ENCODE peak calls at places on chromosome 2, in four cellular contexts. One of them, this sample, is unnamed.

GRCh38 chr2:66888791-66889631 is 454.1 kb downstream of the MEIS1 start:
- DNase-seq in heart left ventricle: peak; percentile 10
- DNase-seq in Peyer's patch: no peak
- DNase-seq in body of pancreas: no peak
- DNase-seq in this sample: no peak

GRCh38 chr2:141957321-141957720 is 173.5 kb downstream of the LRP1B start:
- DNase-seq in Peyer's patch: no peak
- DNase-seq in body of pancreas: no peak
- DNase-seq in heart left ventricle: no peak
- DNase-seq in this sample: no peak

GRCh38 chr2:137964859-137965459 is 686 bp downstream of the HNMT start:
- DNase-seq in Peyer's patch: no peak
- DNase-seq in heart left ventricle: no peak
- DNase-seq in body of pancreas: no peak
- DNase-seq in this sample: no peak

GRCh38 chr2:141393214-141393545 is 737.6 kb downstream of the LRP1B start:
- DNase-seq in body of pancreas: no peak
- DNase-seq in Peyer's patch: no peak
- DNase-seq in heart left ventricle: no peak
- DNase-seq in this sample: no peak

GRCh38 chr2:66691199-66691975 is 256.5 kb downstream of the MEIS1 start:
- DNase-seq in Peyer's patch: no peak
- DNase-seq in body of pancreas: no peak
- DNase-seq in heart left ventricle: no peak
- DNase-seq in this sample: no peak

GRCh38 chr2:237923507-237924163 is 43.2 kb upstream of the UBE2F start:
- DNase-seq in heart left ventricle: peak; percentile 75
- DNase-seq in body of pancreas: peak; percentile 86
- DNase-seq in Peyer's patch: peak; percentile 53
- DNase-seq in this sample: peak; percentile 63

GRCh38 chr2:38581193-38582147 is 21.3 kb downstream of the HNRNPLL start:
- DNase-seq in body of pancreas: peak; percentile 47
- DNase-seq in heart left ventricle: peak; percentile 30
- DNase-seq in Peyer's patch: no peak
- DNase-seq in this sample: no peak

GRCh38 chr2:61257446-61257845 is 95.5 kb downstream of the C2orf74 start:
- DNase-seq in Peyer's patch: no peak
- DNase-seq in body of pancreas: no peak
- DNase-seq in heart left ventricle: no peak
- DNase-seq in this sample: no peak

GRCh38 chr2:188132385-188132784 is 159.3 kb upstream of the GULP1 start:
- DNase-seq in heart left ventricle: peak; percentile 43
- DNase-seq in body of pancreas: peak; percentile 24
- DNase-seq in Peyer's patch: no peak
- DNase-seq in this sample: no peak

GRCh38 chr2:60819155-60819862 is 62.1 kb upstream of the REL start:
- DNase-seq in Peyer's patch: peak; percentile 77
- DNase-seq in body of pancreas: peak; percentile 15
- DNase-seq in heart left ventricle: no peak
- DNase-seq in this sample: no peak

GRCh38 chr2:135175177-135175576 is 123.1 kb downstream of the RAB3GAP1 start:
- DNase-seq in body of pancreas: peak; percentile 74
- DNase-seq in heart left ventricle: no peak
- DNase-seq in Peyer's patch: no peak
- DNase-seq in this sample: no peak

GRCh38 chr2:123840614-123841013 is 184.5 kb upstream of the CNTNAP5 start:
- DNase-seq in body of pancreas: no peak
- DNase-seq in heart left ventricle: no peak
- DNase-seq in Peyer's patch: no peak
- DNase-seq in this sample: no peak

GRCh38 chr2:175025946-175026345 is 20.8 kb upstream of the CHN1 start:
- DNase-seq in heart left ventricle: no peak
- DNase-seq in Peyer's patch: no peak
- DNase-seq in body of pancreas: no peak
- DNase-seq in this sample: no peak

GRCh38 chr2:59066787-59067399 is 825.8 kb upstream of the FANCL start:
- DNase-seq in body of pancreas: no peak
- DNase-seq in heart left ventricle: no peak
- DNase-seq in Peyer's patch: no peak
- DNase-seq in this sample: no peak

GRCh38 chr2:149068996-149069888 is 30.7 kb downstream of the LYPD6B start:
- DNase-seq in body of pancreas: no peak
- DNase-seq in Peyer's patch: no peak
- DNase-seq in heart left ventricle: no peak
- DNase-seq in this sample: no peak

GRCh38 chr2:892892-893291 is 57.8 kb upstream of the SNTG2 start:
- DNase-seq in Peyer's patch: no peak
- DNase-seq in body of pancreas: no peak
- DNase-seq in heart left ventricle: no peak
- DNase-seq in this sample: peak; percentile 21

GRCh38 chr2:49772299-49772970 is 618.1 kb upstream of the FSHR start:
- DNase-seq in Peyer's patch: no peak
- DNase-seq in heart left ventricle: no peak
- DNase-seq in body of pancreas: no peak
- DNase-seq in this sample: no peak

GRCh38 chr2:179096090-179096489 is 46.2 kb upstream of the CCDC141 start:
- DNase-seq in heart left ventricle: no peak
- DNase-seq in body of pancreas: no peak
- DNase-seq in Peyer's patch: peak; percentile 62
- DNase-seq in this sample: no peak

GRCh38 chr2:235492850-235493344 is 946 bp upstream of the AGAP1 start:
- DNase-seq in Peyer's patch: no peak
- DNase-seq in heart left ventricle: no peak
- DNase-seq in body of pancreas: peak; percentile 18
- DNase-seq in this sample: no peak

GRCh38 chr2:231687133-231687852 is 21.0 kb upstream of the PTMA start:
- DNase-seq in Peyer's patch: peak; percentile 75
- DNase-seq in heart left ventricle: peak; percentile 62
- DNase-seq in body of pancreas: peak; percentile 73
- DNase-seq in this sample: peak; percentile 68

GRCh38 chr2:128545829-128546228 is 227.2 kb upstream of the HS6ST1 start:
- DNase-seq in body of pancreas: no peak
- DNase-seq in heart left ventricle: no peak
- DNase-seq in Peyer's patch: no peak
- DNase-seq in this sample: no peak

GRCh38 chr2:159744363-159744762 is 32.1 kb downstream of the MARCHF7 start:
- DNase-seq in heart left ventricle: no peak
- DNase-seq in Peyer's patch: no peak
- DNase-seq in body of pancreas: no peak
- DNase-seq in this sample: no peak

GRCh38 chr2:240933048-240933965 is 27.2 kb downstream of the CROCC2 start:
- DNase-seq in Peyer's patch: no peak
- DNase-seq in heart left ventricle: peak; percentile 5
- DNase-seq in body of pancreas: peak; percentile 4
- DNase-seq in this sample: no peak

GRCh38 chr2:232937278-232937906 is 67.3 kb downstream of the SNORC start:
- DNase-seq in body of pancreas: no peak
- DNase-seq in Peyer's patch: no peak
- DNase-seq in heart left ventricle: no peak
- DNase-seq in this sample: no peak

GRCh38 chr2:3326871-3327270 is 50.7 kb downstream of the EIPR1 start:
- DNase-seq in body of pancreas: no peak
- DNase-seq in heart left ventricle: no peak
- DNase-seq in Peyer's patch: no peak
- DNase-seq in this sample: no peak

GRCh38 chr2:16640867-16641266 is 24.8 kb downstream of the CYRIA start:
- DNase-seq in body of pancreas: no peak
- DNase-seq in Peyer's patch: no peak
- DNase-seq in heart left ventricle: peak; percentile 54
- DNase-seq in this sample: no peak

GRCh38 chr2:45353879-45354278 is 257.2 kb downstream of the SRBD1 start:
- DNase-seq in heart left ventricle: no peak
- DNase-seq in body of pancreas: no peak
- DNase-seq in Peyer's patch: no peak
- DNase-seq in this sample: no peak

GRCh38 chr2:237760506-237761502 is 37.8 kb upstream of the RBM44 start:
- DNase-seq in heart left ventricle: no peak
- DNase-seq in body of pancreas: no peak
- DNase-seq in Peyer's patch: no peak
- DNase-seq in this sample: no peak

GRCh38 chr2:122267947-122268346 is 512.5 kb downstream of the TSN start:
- DNase-seq in heart left ventricle: no peak
- DNase-seq in Peyer's patch: no peak
- DNase-seq in body of pancreas: no peak
- DNase-seq in this sample: no peak

GRCh38 chr2:224401641-224402342 is at the start of gene FAM124B:
- DNase-seq in heart left ventricle: peak; percentile 66
- DNase-seq in body of pancreas: peak; percentile 42
- DNase-seq in Peyer's patch: peak; percentile 29
- DNase-seq in this sample: peak; percentile 46

GRCh38 chr2:239590995-239591915 is 190.4 kb upstream of the HDAC4 start:
- DNase-seq in body of pancreas: peak; percentile 2
- DNase-seq in Peyer's patch: no peak
- DNase-seq in heart left ventricle: no peak
- DNase-seq in this sample: no peak

GRCh38 chr2:194319222-194319992 is 1337.6 kb upstream of the SLC39A10 start:
- DNase-seq in body of pancreas: no peak
- DNase-seq in heart left ventricle: no peak
- DNase-seq in Peyer's patch: no peak
- DNase-seq in this sample: no peak

GRCh38 chr2:88161446-88161845 is 8.7 kb upstream of the THNSL2 start:
- DNase-seq in Peyer's patch: no peak
- DNase-seq in body of pancreas: no peak
- DNase-seq in heart left ventricle: no peak
- DNase-seq in this sample: no peak

GRCh38 chr2:165007162-165007744 is 51.9 kb upstream of the SLC38A11 start:
- DNase-seq in heart left ventricle: no peak
- DNase-seq in body of pancreas: no peak
- DNase-seq in Peyer's patch: no peak
- DNase-seq in this sample: no peak

GRCh38 chr2:47562548-47562947 is 159.6 kb downstream of the MSH2 start:
- DNase-seq in Peyer's patch: no peak
- DNase-seq in heart left ventricle: no peak
- DNase-seq in body of pancreas: no peak
- DNase-seq in this sample: no peak
- H3K4me3 ChIP-seq in Peyer's patch: no peak overlapping the region
- H3K4me3 ChIP-seq in heart left ventricle: no peak overlapping the region
- H3K4me3 ChIP-seq in body of pancreas: no peak overlapping the region
- H3K4me3 ChIP-seq in this sample: no peak overlapping the region

GRCh38 chr2:72917138-72917874 is at the start of gene EMX1:
- DNase-seq in body of pancreas: peak; percentile 86
- DNase-seq in Peyer's patch: peak; percentile 19
- DNase-seq in heart left ventricle: no peak
- DNase-seq in this sample: peak; percentile 61
- H3K4me1 ChIP-seq in body of pancreas: peaks cover 53% of the 10 kb centered on the region
- H3K4me1 ChIP-seq in Peyer's patch: peaks cover 42% of the 10 kb centered on the region
- H3K4me1 ChIP-seq in heart left ventricle: peaks cover 37% of the 10 kb centered on the region
- H3K4me1 ChIP-seq in this sample: peaks cover 3% of the 10 kb centered on the region

GRCh38 chr2:74843371-74844298 is 9.7 kb downstream of the HK2 start:
- DNase-seq in heart left ventricle: no peak
- DNase-seq in body of pancreas: no peak
- DNase-seq in Peyer's patch: peak; percentile 22
- DNase-seq in this sample: no peak

GRCh38 chr2:74845991-74846390 is 12.1 kb downstream of the HK2 start:
- DNase-seq in body of pancreas: no peak
- DNase-seq in Peyer's patch: no peak
- DNase-seq in heart left ventricle: no peak
- DNase-seq in this sample: no peak

GRCh38 chr2:74846481-74846880 is 12.6 kb downstream of the HK2 start:
- DNase-seq in body of pancreas: no peak
- DNase-seq in Peyer's patch: no peak
- DNase-seq in heart left ventricle: no peak
- DNase-seq in this sample: no peak

GRCh38 chr2:74844752-74845151 is 10.8 kb downstream of the HK2 start:
- DNase-seq in heart left ventricle: no peak
- DNase-seq in Peyer's patch: no peak
- DNase-seq in body of pancreas: no peak
- DNase-seq in this sample: no peak

GRCh38 chr2:74845217-74845751 is 11.4 kb downstream of the HK2 start:
- DNase-seq in heart left ventricle: peak; percentile 68
- DNase-seq in Peyer's patch: peak; percentile 28
- DNase-seq in body of pancreas: peak; percentile 89
- DNase-seq in this sample: peak; percentile 88
- H3K4me3 ChIP-seq in heart left ventricle: no peak overlapping the region
- H3K4me3 ChIP-seq in Peyer's patch: no peak overlapping the region
- H3K4me3 ChIP-seq in body of pancreas: no peak overlapping the region
- H3K4me3 ChIP-seq in this sample: no peak overlapping the region

DNA sequence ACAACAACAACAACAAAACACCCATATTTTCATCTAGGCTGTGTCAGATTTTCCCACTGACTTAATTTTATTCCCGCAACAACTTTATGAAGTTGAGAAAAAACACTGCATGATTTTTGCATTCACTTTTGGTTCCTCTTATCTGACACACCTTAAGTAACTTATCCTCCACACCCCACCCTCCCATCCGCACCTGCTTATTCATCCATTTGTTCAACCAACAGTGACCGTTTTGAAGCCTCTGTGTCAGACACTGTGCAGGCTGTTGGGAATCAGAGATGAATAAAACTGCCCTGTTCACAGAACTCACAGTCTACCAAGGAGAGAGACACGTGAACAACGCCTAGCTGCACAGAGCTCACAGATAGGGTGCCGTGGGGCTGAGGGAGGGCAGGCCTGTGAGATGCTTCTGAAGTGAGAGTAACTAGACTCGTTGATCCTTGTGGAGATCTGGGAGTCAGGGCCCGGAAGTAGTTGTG is 7.4 kb downstream of the CNNM4 start:
- DNase-seq in heart left ventricle: no peak
- DNase-seq in body of pancreas: no peak
- DNase-seq in Peyer's patch: peak; percentile 76
- DNase-seq in this sample: no peak
- H3K4me1 ChIP-seq in heart left ventricle: no peaks in the 10 kb centered on the region
- H3K4me1 ChIP-seq in body of pancreas: peaks cover 35% of the 10 kb centered on the region
- H3K4me1 ChIP-seq in Peyer's patch: peaks cover 14% of the 10 kb centered on the region
- H3K4me1 ChIP-seq in this sample: peaks cover 5% of the 10 kb centered on the region

GRCh38 chr2:10792660-10793400 is 19.8 kb downstream of the PDIA6 start:
- DNase-seq in Peyer's patch: no peak
- DNase-seq in heart left ventricle: no peak
- DNase-seq in body of pancreas: no peak
- DNase-seq in this sample: no peak

GRCh38 chr2:10788855-10789254 is 23.7 kb downstream of the PDIA6 start:
- DNase-seq in Peyer's patch: no peak
- DNase-seq in heart left ventricle: no peak
- DNase-seq in body of pancreas: no peak
- DNase-seq in this sample: no peak

GRCh38 chr2:10787176-10787968 is 25.2 kb downstream of the PDIA6 start:
- DNase-seq in Peyer's patch: peak; percentile 27
- DNase-seq in body of pancreas: peak; percentile 30
- DNase-seq in heart left ventricle: no peak
- DNase-seq in this sample: no peak

GRCh38 chr2:10792001-10792400 is 20.6 kb downstream of the PDIA6 start:
- DNase-seq in body of pancreas: no peak
- DNase-seq in Peyer's patch: no peak
- DNase-seq in heart left ventricle: no peak
- DNase-seq in this sample: no peak

GRCh38 chr2:10790228-10790973 is 22.2 kb downstream of the PDIA6 start:
- DNase-seq in Peyer's patch: peak; percentile 42
- DNase-seq in body of pancreas: no peak
- DNase-seq in heart left ventricle: no peak
- DNase-seq in this sample: no peak
- H3K4me3 ChIP-seq in Peyer's patch: peak overlapping the region; percentile 14
- H3K4me3 ChIP-seq in body of pancreas: no peak overlapping the region
- H3K4me3 ChIP-seq in heart left ventricle: no peak overlapping the region
- H3K4me3 ChIP-seq in this sample: no peak overlapping the region

GRCh38 chr2:30731248-30731647 is 76.0 kb downstream of the CAPN13 start:
- DNase-seq in body of pancreas: no peak
- DNase-seq in Peyer's patch: no peak
- DNase-seq in heart left ventricle: no peak
- DNase-seq in this sample: no peak
- H3K4me1 ChIP-seq in body of pancreas: peaks cover 3% of the 10 kb centered on the region
- H3K4me1 ChIP-seq in Peyer's patch: no peaks in the 10 kb centered on the region
- H3K4me1 ChIP-seq in heart left ventricle: no peaks in the 10 kb centered on the region
- H3K4me1 ChIP-seq in this sample: no peaks in the 10 kb centered on the region